ENCODE peak calls at places on chromosomes 1 and 21, in five cellular contexts. U is effector memory CD4-positive, alpha-beta T cell; Z is A549; H is heart left ventricle; G is A673. Q is an unnamed sample.

GRCh38 chr1:178461676-178462075 is 35.1 kb downstream of the CLEC20A start:
- DNase-seq in U (no peak), Z (no peak), H (no peak), G (no peak), Q (no peak)

GRCh38 chr1:6417961-6418667 is 1.6 kb downstream of the HES2 start:
- DNase-seq in U (no peak), Z (no peak), H (no peak), G (no peak), Q (no peak)

GRCh38 chr1:85748120-85748519 is 39.9 kb upstream of the ZNHIT6 start:
- DNase-seq in U (no peak), Z (no peak), H (no peak), G (no peak), Q (no peak)

GRCh38 chr1:94955767-94956632 is 29.1 kb upstream of the CNN3 start:
- DNase-seq in U (no peak), Z (no peak), H (no peak), G (no peak), Q (no peak)

GRCh38 chr1:116434849-116435248 is 61.8 kb downstream of the ATP1A1 start:
- DNase-seq in U (no peak), Z (no peak), H (no peak), G (no peak), Q (no peak)

GRCh38 chr1:55071477-55071876 is 32.1 kb downstream of the PCSK9 start:
- DNase-seq in U (no peak), Z (peak; percentile 47), H (no peak), G (peak; percentile 52), Q (peak; percentile 87)

GRCh38 chr1:119984771-119985170 is 84.7 kb downstream of the NOTCH2 start:
- DNase-seq in U (no peak), Z (no peak), H (no peak), G (no peak), Q (no peak)

GRCh38 chr1:156703741-156704140 is 1.6 kb downstream of the CRABP2 start:
- DNase-seq in U (no peak), Z (no peak), H (peak; percentile 10), G (peak; percentile 73), Q (no peak)

GRCh38 chr21:29308456-29308783 is 9.7 kb downstream of the BACH1 start:
- DNase-seq in U (no peak), Z (no peak), H (no peak), G (no peak), Q (no peak)

GRCh38 chr1:182157187-182157586 is 95.7 kb upstream of the ZNF648 start:
- DNase-seq in U (no peak), Z (no peak), H (no peak), G (no peak), Q (no peak)

DNA sequence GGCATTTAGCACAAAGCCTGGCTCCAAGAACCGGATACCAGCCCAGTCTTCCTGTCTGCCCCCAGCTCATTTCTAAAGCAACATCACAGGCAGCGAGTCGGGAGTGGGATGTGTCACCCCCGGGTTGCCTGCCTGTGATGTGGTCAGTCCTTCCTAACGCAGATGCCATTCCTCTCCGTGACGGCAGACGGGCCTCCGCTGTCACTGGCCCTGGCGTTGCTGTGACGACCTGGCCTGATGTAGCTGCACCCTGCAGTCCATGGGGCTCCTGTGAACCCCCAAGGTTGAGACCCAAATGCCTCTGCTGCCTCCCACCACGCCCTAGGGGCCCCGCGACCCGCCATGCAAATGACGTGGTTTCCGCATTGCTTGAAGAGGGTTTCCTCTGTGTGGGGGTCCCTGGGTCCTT is 12.3 kb downstream of the TNFRSF1B start:
- DNase-seq in U (peak; percentile 92), Z (no peak), H (no peak), G (no peak), Q (no peak)
- H3K4me1 ChIP-seq in U (peaks cover 87% of the 10 kb centered on the region), Z (peaks cover 7% of the 10 kb centered on the region), H (peaks cover 21% of the 10 kb centered on the region), G (peaks cover 7% of the 10 kb centered on the region), Q (peaks cover 12% of the 10 kb centered on the region)

DNA sequence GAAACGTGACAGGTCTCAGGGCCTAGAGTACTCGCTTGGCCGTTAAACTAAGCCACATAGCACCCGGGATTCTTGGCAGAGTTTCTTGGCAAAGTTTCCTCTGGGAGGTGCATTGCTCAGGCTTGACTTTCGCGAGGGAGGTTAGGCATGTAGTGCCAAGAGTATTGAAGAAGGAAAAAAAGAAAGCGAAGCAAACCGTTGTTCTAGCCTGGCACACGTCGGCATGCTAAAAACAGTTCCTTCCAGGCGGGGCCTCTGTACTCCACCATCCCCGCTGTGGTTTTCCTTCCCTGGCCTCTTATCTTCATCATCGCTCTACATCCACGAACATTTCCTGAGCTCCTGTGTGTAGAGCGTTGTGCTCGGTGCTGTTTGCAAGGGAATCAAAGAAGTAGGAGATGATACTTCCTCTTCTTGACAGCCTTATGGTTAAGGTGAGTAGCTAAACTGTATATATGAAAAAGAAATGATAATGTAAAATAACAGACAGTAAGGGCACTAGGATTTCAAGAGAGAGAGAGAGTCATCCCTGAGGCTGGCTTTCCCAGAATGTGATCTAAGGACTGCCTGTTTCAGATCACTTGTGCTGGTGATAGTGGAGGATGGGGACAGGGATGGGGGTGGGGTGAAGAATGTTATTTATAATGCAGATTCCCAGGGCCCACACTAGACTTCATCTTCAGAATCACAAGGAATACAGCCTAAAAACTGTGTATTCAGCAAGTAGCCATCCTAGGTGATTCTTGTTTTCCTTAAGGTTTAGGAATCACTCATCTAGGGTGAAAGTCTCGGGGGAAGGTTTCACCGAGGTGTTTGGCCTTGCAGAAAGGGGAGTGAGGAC is 18.9 kb downstream of the RNF220 start:
- DNase-seq in U (no peak), Z (no peak), H (no peak), G (peak; percentile 45), Q (peak; percentile 63)
- H3K4me3 ChIP-seq in U (no peak overlapping the region), Z (no peak overlapping the region), H (no peak overlapping the region), G (no peak overlapping the region), Q (peak overlapping the region; percentile 38)

GRCh38 chr1:172662464-172663109 is 3.7 kb downstream of the FASLG start:
- DNase-seq in U (peak; percentile 79), Z (no peak), H (peak; percentile 71), G (peak; percentile 77), Q (no peak)
- H3K4me1 ChIP-seq in U (peaks cover 43% of the 10 kb centered on the region), Z (peaks cover 6% of the 10 kb centered on the region), H (no peaks in the 10 kb centered on the region), G (no peaks in the 10 kb centered on the region), Q (no peaks in the 10 kb centered on the region)

GRCh38 chr1:109832935-109833334 is 69.2 kb upstream of the EPS8L3 start:
- DNase-seq in U (no peak), Z (no peak), H (no peak), G (no peak), Q (peak; percentile 21)
- H3K4me3 ChIP-seq in U (no peak overlapping the region), Z (no peak overlapping the region), H (no peak overlapping the region), G (no peak overlapping the region), Q (peak overlapping the region; percentile 24)

Q was measured in GM23338.